ENCODE peak calls at places on chromosomes 2 and 18, in four cellular contexts. C is CD4-positive, alpha-beta T cell; T is endothelial cell of umbilical vein; Y is brain microvascular endothelial cell. Z is an unnamed sample.

GRCh38 chr2:55862673-55863390 is 60.8 kb downstream of the EFEMP1 start:
- DNase-seq in Y (peak; percentile 98), T (peak; percentile 98), C (no peak), Z (peak; percentile 74)

GRCh38 chr2:64727013-64727767 is 73.5 kb upstream of the SERTAD2 start:
- DNase-seq in C (no peak), Y (no peak), T (no peak), Z (no peak)

GRCh38 chr2:205030695-205031094 is 485.4 kb downstream of the PARD3B start:
- DNase-seq in Y (no peak), C (no peak), T (no peak), Z (no peak)

GRCh38 chr18:58230438-58231179 is 186.6 kb downstream of the NEDD4L start:
- DNase-seq in Y (peak; percentile 29), C (no peak), T (no peak), Z (peak; percentile 76)

GRCh38 chr2:66539452-66539851 is 104.5 kb downstream of the MEIS1 start:
- DNase-seq in C (no peak), Y (no peak), T (peak; percentile 28), Z (no peak)

GRCh38 chr2:151849413-151850010 is 21.3 kb upstream of the ARL5A start:
- DNase-seq in C (no peak), Y (no peak), T (no peak), Z (no peak)

GRCh38 chr18:26383454-26384270 is 157.4 kb downstream of the TAF4B start:
- DNase-seq in Y (peak; percentile 14), T (peak; percentile 52), C (no peak), Z (no peak)

GRCh38 chr2:341017-341542 is 53.2 kb upstream of the ALKAL2 start:
- DNase-seq in T (no peak), C (no peak), Y (no peak), Z (no peak)

GRCh38 chr2:32043561-32043960 is 4.0 kb upstream of the DPY30 start:
- DNase-seq in C (no peak), Y (no peak), T (no peak), Z (no peak)

GRCh38 chr2:112850588-112850987 is 14.0 kb upstream of the IL1B start:
- DNase-seq in Y (no peak), C (no peak), T (no peak), Z (no peak)

GRCh38 chr18:55302337-55302833 is 285.6 kb downstream of the TCF4 start:
- DNase-seq in Y (no peak), T (no peak), C (no peak), Z (peak; percentile 2)

GRCh38 chr18:55301836-55302235 is 286.2 kb downstream of the TCF4 start:
- DNase-seq in C (no peak), T (no peak), Y (no peak), Z (no peak)

GRCh38 chr18:55296761-55297160 is 291.2 kb downstream of the TCF4 start:
- DNase-seq in T (no peak), Y (no peak), C (no peak), Z (no peak)

GRCh38 chr18:55301196-55301540 is 286.8 kb downstream of the TCF4 start:
- DNase-seq in Y (no peak), T (no peak), C (no peak), Z (no peak)

GRCh38 chr18:55300469-55301195 is 287.4 kb downstream of the TCF4 start:
- DNase-seq in T (no peak), C (no peak), Y (no peak), Z (no peak)
- H3K27ac ChIP-seq in T (no peak overlapping the region), C (no peak overlapping the region), Y (no peak overlapping the region), Z (no peak overlapping the region)

GRCh38 chr2:172246649-172247048 is 143.9 kb upstream of the DLX2 start:
- DNase-seq in T (peak; percentile 53), C (no peak), Y (no peak), Z (no peak)

GRCh38 chr2:172249336-172249735 is 146.6 kb upstream of the DLX2 start:
- DNase-seq in Y (no peak), C (no peak), T (no peak), Z (no peak)

GRCh38 chr2:172247203-172247602 is 144.5 kb upstream of the DLX2 start:
- DNase-seq in T (no peak), C (no peak), Y (no peak), Z (no peak)

GRCh38 chr2:172249986-172250385 is 147.3 kb upstream of the DLX2 start:
- DNase-seq in T (peak; percentile 68), C (no peak), Y (peak; percentile 73), Z (no peak)

GRCh38 chr2:172248381-172249173 is 145.9 kb upstream of the DLX2 start:
- DNase-seq in Y (no peak), T (peak; percentile 59), C (no peak), Z (no peak)
- H3K27ac ChIP-seq in Y (no peak overlapping the region), T (peak overlapping the region; percentile 95), C (no peak overlapping the region), Z (no peak overlapping the region)

GRCh38 chr2:199457147-199458016 is at the start of gene SATB2:
- DNase-seq in T (peak; percentile 15), C (no peak), Y (peak; percentile 37), Z (no peak)
- H3K27ac ChIP-seq in T (no peak within 1 kb of the TSS), C (no peak within 1 kb of the TSS), Y (peak within 1 kb of the TSS; percentile 64), Z (peak within 1 kb of the TSS; percentile 75)

GRCh38 chr2:173854840-173855239 is 110.3 kb downstream of the SP3 start:
- DNase-seq in Y (peak; percentile 29), C (no peak), T (peak; percentile 7), Z (no peak)
- H3K27ac ChIP-seq in Y (no peak overlapping the region), C (no peak overlapping the region), T (no peak overlapping the region), Z (no peak overlapping the region)

DNA sequence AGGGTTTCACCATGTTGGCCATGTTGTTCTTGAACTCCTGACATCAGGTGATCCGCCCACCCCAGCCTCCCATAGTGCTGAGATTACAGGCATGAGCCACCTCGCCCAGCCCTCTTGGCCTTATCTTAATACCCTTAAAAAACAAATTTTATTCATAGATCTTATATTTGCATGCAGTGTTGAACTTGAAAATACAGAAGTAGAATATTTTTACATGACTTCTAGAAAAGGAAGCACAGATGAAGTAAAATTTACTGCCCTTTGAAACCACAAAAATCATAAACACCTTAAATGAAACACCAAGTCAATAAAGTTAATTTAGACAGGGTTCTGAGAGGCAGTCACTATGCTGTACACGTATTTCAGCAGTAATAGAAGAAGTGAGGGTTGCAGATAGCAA is 145.7 kb downstream of the CERS6 start:
- DNase-seq in Y (no peak), C (no peak), T (no peak), Z (no peak)
- H3K27ac ChIP-seq in Y (no peak overlapping the region), C (no peak overlapping the region), T (no peak overlapping the region), Z (no peak overlapping the region)

DNA sequence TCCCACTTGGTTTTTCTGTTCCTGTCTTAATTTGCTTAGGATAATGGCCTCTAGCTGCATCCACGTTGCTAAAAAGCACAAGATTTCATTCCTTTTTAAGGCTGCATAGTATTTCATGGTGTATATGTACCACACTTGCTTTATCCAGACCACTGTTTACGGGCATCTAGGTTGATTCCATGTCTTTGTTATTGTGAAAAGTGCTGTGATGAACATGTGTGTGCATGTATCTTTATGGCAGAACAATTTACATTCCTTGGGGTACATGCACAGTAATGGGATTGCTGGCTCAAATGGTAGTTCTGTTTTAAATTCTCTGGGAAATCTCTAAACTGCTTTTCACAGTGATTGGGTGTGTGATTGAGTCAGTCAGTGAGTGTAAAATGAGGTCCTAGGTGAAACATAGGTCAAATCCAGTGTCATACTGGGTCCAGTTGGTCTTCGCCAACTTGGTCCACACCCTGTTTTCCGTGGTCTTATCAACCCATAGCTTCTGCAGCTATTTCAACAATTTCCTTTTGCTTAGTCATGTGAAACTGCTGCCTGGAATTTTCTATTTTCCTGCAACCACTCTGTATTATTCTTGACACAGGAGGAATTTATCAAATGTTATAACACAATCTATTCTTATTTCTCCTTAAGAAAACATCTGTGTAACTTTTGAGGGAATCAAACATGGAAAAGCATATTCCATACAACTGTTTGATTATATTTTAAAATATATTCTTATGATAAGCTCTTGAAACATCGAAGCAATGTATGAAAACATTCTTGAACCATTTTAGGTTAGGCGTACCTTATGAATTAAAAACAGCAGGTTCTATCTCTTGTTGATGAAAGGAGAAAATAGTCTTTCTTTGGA is 82.9 kb downstream of the ADCYAP1 start:
- DNase-seq in T (peak; percentile 90), Y (peak; percentile 58), C (no peak), Z (no peak)
- H3K27ac ChIP-seq in T (peak overlapping the region; percentile 65), Y (peak overlapping the region; percentile 63), C (no peak overlapping the region), Z (no peak overlapping the region)